ENCODE peak calls at places on chromosome 15, in nine cellular contexts. K, M, B, F, V, W, J, P and T are unnamed samples.

GRCh38 chr15:96171271-96171739 is 159.2 kb upstream of the NR2F2 start:
- DNase-seq in K (peak), M (no peak), B (no peak), F (no peak), V (no peak), W (no peak), J (no peak), P (no peak), T (no peak)

GRCh38 chr15:98658831-98659699 is 10.7 kb downstream of the IGF1R start:
- DNase-seq in K (peak), M (peak), B (no peak), F (no peak), V (no peak), W (peak), J (no peak), P (peak), T (peak)

GRCh38 chr15:38683382-38684242 is 119.0 kb upstream of the RASGRP1 start:
- DNase-seq in K (peak), M (peak), B (no peak), F (no peak), V (no peak), W (peak), J (no peak), P (peak), T (no peak)

GRCh38 chr15:85831415-85832113 is 36.8 kb upstream of the KLHL25 start:
- DNase-seq in K (peak), M (peak), B (no peak), F (peak), V (peak), W (peak), J (peak), P (peak), T (peak)

GRCh38 chr15:90020041-90020735 is 19.1 kb downstream of the ZNF710 start:
- DNase-seq in K (no peak), M (peak), B (peak), F (no peak), V (no peak), W (no peak), J (peak), P (no peak), T (peak)

GRCh38 chr15:80426316-80426715 is 22.1 kb downstream of the ARNT2 start:
- DNase-seq in K (no peak), M (no peak), B (no peak), F (no peak), V (no peak), W (no peak), J (no peak), P (no peak), T (no peak)

GRCh38 chr15:94098877-94099606 is 132.3 kb upstream of the MCTP2 start:
- DNase-seq in K (no peak), M (no peak), B (no peak), F (no peak), V (no peak), W (no peak), J (no peak), P (no peak), T (no peak)

GRCh38 chr15:40776537-40777141 is 6.9 kb downstream of the C15orf62 start:
- DNase-seq in K (no peak), M (no peak), B (peak), F (peak), V (no peak), W (no peak), J (no peak), P (peak), T (peak)

GRCh38 chr15:34318277-34319079 is 19.1 kb downstream of the SLC12A6 start:
- DNase-seq in K (peak), M (peak), B (no peak), F (peak), V (peak), W (peak), J (peak), P (peak), T (no peak)

GRCh38 chr15:49223536-49224274 is 53.7 kb downstream of the GALK2 start:
- DNase-seq in K (no peak), M (no peak), B (no peak), F (no peak), V (no peak), W (no peak), J (no peak), P (no peak), T (no peak)

GRCh38 chr15:77069521-77070121 is 1.3 kb downstream of the TSPAN3 start:
- DNase-seq in K (no peak), M (peak), B (no peak), F (no peak), V (no peak), W (peak), J (no peak), P (no peak), T (no peak)

GRCh38 chr15:74172751-74173544 is 562 bp upstream of the ISLR start:
- DNase-seq in K (no peak), M (peak), B (peak), F (no peak), V (peak), W (peak), J (peak), P (no peak), T (no peak)

GRCh38 chr15:62816342-62817059 is 226.0 kb upstream of the TPM1 start:
- DNase-seq in K (no peak), M (no peak), B (no peak), F (no peak), V (no peak), W (no peak), J (no peak), P (no peak), T (no peak)

GRCh38 chr15:75044258-75044878 is 21.0 kb downstream of the PPCDC start:
- DNase-seq in K (no peak), M (no peak), B (no peak), F (no peak), V (no peak), W (no peak), J (no peak), P (no peak), T (no peak)

GRCh38 chr15:82907350-82907749 is 45.2 kb downstream of the HOMER2 start:
- DNase-seq in K (no peak), M (no peak), B (no peak), F (no peak), V (no peak), W (no peak), J (no peak), P (no peak), T (no peak)

GRCh38 chr15:60077581-60078359 is 73.7 kb downstream of the FOXB1 start:
- DNase-seq in K (no peak), M (no peak), B (no peak), F (no peak), V (no peak), W (no peak), J (no peak), P (no peak), T (no peak)

GRCh38 chr15:65130941-65131340 is 2.7 kb downstream of the PDCD7 start:
- DNase-seq in K (no peak), M (no peak), B (no peak), F (no peak), V (no peak), W (peak), J (no peak), P (no peak), T (no peak)

GRCh38 chr15:87115795-87116194 is 1036.1 kb downstream of the AGBL1 start:
- DNase-seq in K (no peak), M (no peak), B (no peak), F (no peak), V (no peak), W (no peak), J (no peak), P (no peak), T (no peak)

GRCh38 chr15:77098572-77098971 is 27.7 kb upstream of the TSPAN3 start:
- DNase-seq in K (no peak), M (no peak), B (no peak), F (no peak), V (no peak), W (no peak), J (no peak), P (no peak), T (no peak)

GRCh38 chr15:85584791-85585360 is 204.5 kb downstream of the AKAP13 start:
- DNase-seq in K (no peak), M (no peak), B (no peak), F (no peak), V (no peak), W (no peak), J (no peak), P (no peak), T (no peak)

GRCh38 chr15:32901995-32902394 is 184.2 kb downstream of the GREM1 start:
- DNase-seq in K (no peak), M (no peak), B (no peak), F (no peak), V (no peak), W (no peak), J (no peak), P (no peak), T (no peak)

GRCh38 chr15:77022646-77023575 is 28.0 kb downstream of the PSTPIP1 start:
- DNase-seq in K (no peak), M (no peak), B (peak), F (peak), V (no peak), W (no peak), J (no peak), P (no peak), T (no peak)

GRCh38 chr15:29822100-29822684 is at the start of gene TJP1:
- DNase-seq in K (peak), M (peak), B (no peak), F (peak), V (peak), W (peak), J (peak), P (peak), T (peak)

GRCh38 chr15:80778964-80779657 is at the start of gene CEMIP:
- DNase-seq in K (peak), M (peak), B (peak), F (peak), V (peak), W (peak), J (peak), P (peak), T (peak)

GRCh38 chr15:39665629-39666245 is 84.9 kb downstream of the THBS1 start:
- DNase-seq in K (no peak), M (no peak), B (no peak), F (no peak), V (no peak), W (no peak), J (no peak), P (no peak), T (no peak)

GRCh38 chr15:55357774-55358173 is 38.8 kb downstream of the PIGB start:
- DNase-seq in K (no peak), M (no peak), B (no peak), F (no peak), V (no peak), W (no peak), J (no peak), P (no peak), T (no peak)

GRCh38 chr15:89419370-89419984 is 76.9 kb downstream of the RHCG start:
- DNase-seq in K (peak), M (no peak), B (no peak), F (no peak), V (no peak), W (peak), J (no peak), P (no peak), T (no peak)

GRCh38 chr15:55916666-55917409 is 76.6 kb downstream of the NEDD4 start:
- DNase-seq in K (no peak), M (no peak), B (no peak), F (no peak), V (no peak), W (no peak), J (no peak), P (no peak), T (no peak)

GRCh38 chr15:94266789-94267188 is 35.4 kb downstream of the MCTP2 start:
- DNase-seq in K (no peak), M (no peak), B (no peak), F (no peak), V (no peak), W (no peak), J (no peak), P (no peak), T (no peak)

GRCh38 chr15:64519897-64520296 is 59.5 kb downstream of the ZNF609 start:
- DNase-seq in K (no peak), M (no peak), B (no peak), F (no peak), V (no peak), W (no peak), J (no peak), P (no peak), T (no peak)

GRCh38 chr15:101206173-101206572 is 45.7 kb downstream of the CHSY1 start:
- DNase-seq in K (no peak), M (no peak), B (no peak), F (no peak), V (no peak), W (no peak), J (no peak), P (no peak), T (no peak)

GRCh38 chr15:82298520-82298919 is 35.9 kb downstream of the SAXO2 start:
- DNase-seq in K (no peak), M (peak), B (peak), F (no peak), V (no peak), W (no peak), J (no peak), P (no peak), T (no peak)

GRCh38 chr15:99474981-99475753 is 90.6 kb upstream of the MEF2A start:
- DNase-seq in K (no peak), M (no peak), B (no peak), F (no peak), V (no peak), W (no peak), J (peak), P (no peak), T (peak)

GRCh38 chr15:90956551-90957104 is 1.9 kb downstream of the RCCD1 start:
- DNase-seq in K (no peak), M (peak), B (peak), F (peak), V (no peak), W (no peak), J (peak), P (peak), T (peak)

GRCh38 chr15:43821505-43821904 is 3.0 kb downstream of the MFAP1 start:
- DNase-seq in K (no peak), M (no peak), B (no peak), F (no peak), V (no peak), W (no peak), J (no peak), P (no peak), T (no peak)
- TF ChIP-seq POLR2A in K (no peak), M (no peak), B (no peak), F (no peak), V (no peak), W (no peak), J (no peak), P (no peak), T (no peak)

DNA sequence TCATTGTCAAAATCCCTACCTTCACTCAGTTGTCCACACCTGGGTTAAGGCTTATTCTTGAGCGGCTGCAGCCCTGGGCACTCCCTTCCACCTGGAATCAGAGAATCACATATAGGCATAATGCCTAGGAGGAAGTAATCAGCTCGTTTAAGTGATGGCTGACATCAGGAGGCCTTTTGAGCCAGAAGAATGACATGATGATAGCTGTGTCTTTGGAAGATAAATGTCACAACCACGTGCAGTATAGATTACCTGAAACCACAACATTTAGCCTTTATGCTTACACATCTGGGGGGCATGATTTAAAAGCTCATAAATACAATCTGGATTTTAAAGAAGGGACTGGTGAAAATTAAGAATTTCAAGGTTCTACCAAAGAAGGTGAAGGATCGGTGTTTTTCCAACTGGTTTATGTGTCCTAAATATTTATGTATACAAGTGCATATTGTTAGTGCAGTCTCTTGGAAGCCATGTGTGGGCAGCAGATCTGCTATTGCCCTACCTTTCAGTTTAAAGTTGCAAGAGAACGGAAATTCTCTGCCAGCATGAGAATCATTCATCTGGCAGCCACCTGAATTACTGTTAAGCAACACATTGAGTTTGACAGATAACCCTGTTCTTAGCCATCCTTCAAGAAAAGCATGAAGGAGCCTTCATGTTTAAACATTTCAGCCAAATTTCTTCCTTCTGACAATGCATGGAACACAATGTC is 163.4 kb upstream of the NR2E3 start:
- DNase-seq in K (no peak), M (no peak), B (no peak), F (no peak), V (no peak), W (no peak), J (no peak), P (no peak), T (no peak)
- TF ChIP-seq POLR2AphosphoS5 in K (no peak), M (no peak), B (no peak), F (no peak), V (no peak), W (no peak), J (no peak), P (no peak), T (no peak)

DNA sequence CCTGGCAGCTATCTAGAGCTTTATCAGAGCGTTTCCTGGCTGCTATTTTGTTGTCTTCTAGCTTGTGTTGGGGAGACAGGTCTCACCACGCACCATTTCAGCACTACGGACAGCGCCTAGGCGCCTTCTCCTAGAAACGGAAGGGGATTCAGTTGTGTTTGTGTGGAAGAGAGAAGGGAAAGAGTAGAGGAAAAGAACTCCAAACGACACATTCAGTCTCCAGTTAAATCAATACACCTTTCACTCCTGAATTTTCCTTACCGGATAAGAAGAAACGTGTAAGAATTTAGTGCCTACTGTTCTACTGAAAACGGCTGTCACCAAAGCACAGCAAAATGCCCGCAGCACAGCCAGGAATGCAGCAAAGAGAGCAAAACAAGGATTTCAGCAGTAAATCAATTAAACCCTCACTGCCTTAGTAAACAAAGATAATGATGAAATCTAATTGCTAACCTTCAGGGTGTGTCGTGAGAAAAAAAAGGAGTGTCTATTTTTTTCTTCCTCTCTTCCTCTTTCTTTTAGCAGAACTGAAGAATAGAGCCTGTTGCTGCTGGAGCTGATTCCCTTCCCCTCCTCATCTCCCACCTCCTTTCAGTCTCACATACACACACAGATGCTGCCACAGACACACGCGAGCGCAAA is 412 bp upstream of the CTXN2 start:
- DNase-seq in K (peak), M (peak), B (no peak), F (peak), V (no peak), W (peak), J (no peak), P (peak), T (no peak)
- H3K4me3 ChIP-seq in K (no peak), M (peak), B (no peak), F (no peak), V (no peak), W (no peak), J (no peak), P (no peak), T (no peak)

GRCh38 chr15:92810418-92811138 is 89.5 kb upstream of the CHD2 start:
- DNase-seq in K (no peak), M (peak), B (peak), F (no peak), V (peak), W (peak), J (peak), P (peak), T (peak)
- TF ChIP-seq POLR2A in K (peak), M (peak), B (no peak), F (peak), V (no peak), W (peak), J (no peak), P (peak), T (peak)

GRCh38 chr15:67251318-67251717 is 3.1 kb downstream of the AAGAB start:
- DNase-seq in K (no peak), M (no peak), B (no peak), F (no peak), V (no peak), W (no peak), J (no peak), P (no peak), T (no peak)

GRCh38 chr15:67248106-67248505 is 6.4 kb downstream of the AAGAB start:
- DNase-seq in K (no peak), M (no peak), B (no peak), F (no peak), V (no peak), W (no peak), J (no peak), P (no peak), T (no peak)

GRCh38 chr15:67253103-67253502 is 1.4 kb downstream of the AAGAB start:
- DNase-seq in K (no peak), M (peak), B (no peak), F (no peak), V (no peak), W (no peak), J (no peak), P (no peak), T (no peak)

GRCh38 chr15:67253517-67254237 is 784 bp downstream of the AAGAB start:
- DNase-seq in K (no peak), M (no peak), B (no peak), F (no peak), V (no peak), W (peak), J (no peak), P (no peak), T (no peak)

GRCh38 chr15:67249830-67250229 is 4.6 kb downstream of the AAGAB start:
- DNase-seq in K (no peak), M (no peak), B (no peak), F (no peak), V (no peak), W (no peak), J (no peak), P (no peak), T (no peak)
- TF ChIP-seq POLR2AphosphoS5 in K (no peak), M (no peak), B (no peak), F (no peak), V (no peak), W (no peak), J (no peak), P (no peak), T (no peak)

GRCh38 chr15:79090487-79091203 is at the start of gene RASGRF1:
- DNase-seq in K (no peak), M (no peak), B (no peak), F (no peak), V (no peak), W (no peak), J (no peak), P (no peak), T (peak)

GRCh38 chr15:79089890-79090486 is 592 bp downstream of the RASGRF1 start:
- DNase-seq in K (no peak), M (no peak), B (no peak), F (no peak), V (no peak), W (no peak), J (no peak), P (no peak), T (peak)

GRCh38 chr15:79088426-79089205 is 2.0 kb downstream of the RASGRF1 start:
- DNase-seq in K (no peak), M (no peak), B (no peak), F (no peak), V (no peak), W (no peak), J (no peak), P (no peak), T (peak)

GRCh38 chr15:79091204-79091867 is 756 bp upstream of the RASGRF1 start:
- DNase-seq in K (no peak), M (no peak), B (no peak), F (no peak), V (no peak), W (no peak), J (no peak), P (no peak), T (peak)

GRCh38 chr15:79089331-79089889 is 1.2 kb downstream of the RASGRF1 start:
- DNase-seq in K (no peak), M (no peak), B (no peak), F (no peak), V (no peak), W (no peak), J (no peak), P (no peak), T (peak)
- H3K4me3 ChIP-seq in K (peak), M (no peak), B (no peak), F (no peak), V (peak), W (no peak), J (peak), P (no peak), T (peak)

GRCh38 chr15:23420806-23421575 is 26.1 kb downstream of the GOLGA6L2 start:
- DNase-seq in K (no peak), M (peak), B (no peak), F (peak), V (no peak), W (no peak), J (peak), P (no peak), T (peak)
- TF ChIP-seq POLR2A in K (no peak), M (no peak), B (no peak), F (no peak), V (no peak), W (no peak), J (no peak), P (no peak), T (no peak)